ENCODE peak calls at places on chromosomes 11 and 22, in six cellular contexts. H is H9, Z is spleen, X is neural progenitor cell, A is neuronal stem cell, J is mesendoderm. S is an unnamed sample.

GRCh38 chr11:16454284-16454683 is 97.9 kb upstream of the SOX6 start:
- DNase-seq in H (no peak), Z (no peak), X (no peak), A (no peak), J (no peak), S (no peak)

GRCh38 chr22:24161909-24162308 is 19.4 kb upstream of the SUSD2 start:
- DNase-seq in H (no peak), Z (no peak), X (no peak), A (no peak), J (no peak), S (no peak)

GRCh38 chr22:29187831-29188230 is 17.9 kb upstream of the EMID1 start:
- DNase-seq in H (no peak), Z (no peak), X (no peak), A (no peak), J (no peak), S (no peak)

GRCh38 chr22:32207971-32208480 is 3.2 kb upstream of the RFPL2 start:
- DNase-seq in H (no peak), Z (no peak), X (no peak), A (no peak), J (no peak), S (no peak)

GRCh38 chr11:45400594-45400993 is 114.5 kb upstream of the SYT13 start:
- DNase-seq in H (no peak), Z (no peak), X (no peak), A (no peak), J (no peak), S (no peak)

GRCh38 chr22:20106849-20107237 is 9.1 kb upstream of the RANBP1 start:
- DNase-seq in H (no peak), Z (peak; percentile 61), X (no peak), A (no peak), J (no peak), S (no peak)

GRCh38 chr11:60183595-60184201 is 815 bp upstream of the MS4A6A start:
- DNase-seq in H (no peak), Z (no peak), X (peak; percentile 14), A (no peak), J (no peak), S (no peak)

GRCh38 chr11:33735426-33736147 is 636 bp downstream of the CD59 start:
- DNase-seq in H (no peak), Z (peak; percentile 81), X (peak; percentile 59), A (peak; percentile 38), J (peak; percentile 57), S (no peak)

GRCh38 chr11:61961570-61962212 is 5.7 kb downstream of the FTH1 start:
- DNase-seq in H (no peak), Z (peak; percentile 68), X (no peak), A (no peak), J (no peak), S (peak; percentile 13)

GRCh38 chr11:72609045-72609444 is 65.2 kb downstream of the PDE2A start:
- DNase-seq in H (no peak), Z (no peak), X (peak; percentile 34), A (no peak), J (peak; percentile 49), S (peak; percentile 75)

GRCh38 chr22:20422271-20422958 is 15.2 kb downstream of the SCARF2 start:
- DNase-seq in H (no peak), Z (peak; percentile 18), X (peak; percentile 11), A (no peak), J (no peak), S (no peak)

GRCh38 chr11:68583047-68583446 is 101.3 kb upstream of the GAL start:
- DNase-seq in H (no peak), Z (no peak), X (no peak), A (no peak), J (peak; percentile 11), S (no peak)

GRCh38 chr11:10524471-10524870 is 16.5 kb downstream of the RNF141 start:
- DNase-seq in H (no peak), Z (no peak), X (no peak), A (no peak), J (no peak), S (no peak)

GRCh38 chr11:29009426-29009825 is 901.2 kb downstream of the METTL15 start:
- DNase-seq in H (no peak), Z (no peak), X (no peak), A (no peak), J (no peak), S (no peak)

GRCh38 chr11:69442012-69442806 is 39.3 kb upstream of the LINC01488 start:
- DNase-seq in H (no peak), Z (peak; percentile 42), X (no peak), A (no peak), J (peak; percentile 38), S (no peak)

GRCh38 chr22:40512426-40513136 is 123.9 kb downstream of the MRTFA start:
- DNase-seq in H (no peak), Z (no peak), X (no peak), A (no peak), J (peak; percentile 62), S (no peak)

GRCh38 chr22:45475063-45475747 is 27.5 kb upstream of the FBLN1 start:
- DNase-seq in H (no peak), Z (peak; percentile 17), X (no peak), A (no peak), J (peak; percentile 48), S (no peak)

GRCh38 chr11:11580831-11581492 is 40.8 kb downstream of the GALNT18 start:
- DNase-seq in H (peak; percentile 5), Z (no peak), X (no peak), A (no peak), J (no peak), S (peak; percentile 13)

GRCh38 chr11:69052343-69053168 is 3.8 kb downstream of the TPCN2 start:
- DNase-seq in H (no peak), Z (no peak), X (no peak), A (no peak), J (no peak), S (peak; percentile 65)

GRCh38 chr22:38467438-38467903 is 425 bp upstream of the KDELR3 start:
- DNase-seq in H (no peak), Z (peak; percentile 56), X (no peak), A (no peak), J (no peak), S (peak; percentile 81)

GRCh38 chr22:38465673-38466490 is 2.0 kb upstream of the KDELR3 start:
- DNase-seq in H (no peak), Z (peak; percentile 46), X (no peak), A (no peak), J (no peak), S (peak; percentile 59)

GRCh38 chr22:38462960-38463784 is 4.7 kb upstream of the KDELR3 start:
- DNase-seq in H (peak; percentile 78), Z (peak; percentile 72), X (peak; percentile 80), A (no peak), J (peak; percentile 81), S (peak; percentile 90)

GRCh38 chr22:38467904-38468760 is at the start of gene KDELR3:
- DNase-seq in H (no peak), Z (peak; percentile 79), X (peak; percentile 57), A (no peak), J (peak; percentile 53), S (peak; percentile 92)

GRCh38 chr22:38464992-38465672 is 2.8 kb upstream of the KDELR3 start:
- DNase-seq in H (no peak), Z (peak; percentile 32), X (no peak), A (no peak), J (no peak), S (no peak)
- H3K27me3 ChIP-seq in H (peaks cover 2% of the 10 kb centered on the region), Z (peaks cover 39% of the 10 kb centered on the region), X (peaks cover 86% of the 10 kb centered on the region), A (peaks cover 28% of the 10 kb centered on the region), J (peaks cover 2% of the 10 kb centered on the region), S (peaks cover 37% of the 10 kb centered on the region)

DNA sequence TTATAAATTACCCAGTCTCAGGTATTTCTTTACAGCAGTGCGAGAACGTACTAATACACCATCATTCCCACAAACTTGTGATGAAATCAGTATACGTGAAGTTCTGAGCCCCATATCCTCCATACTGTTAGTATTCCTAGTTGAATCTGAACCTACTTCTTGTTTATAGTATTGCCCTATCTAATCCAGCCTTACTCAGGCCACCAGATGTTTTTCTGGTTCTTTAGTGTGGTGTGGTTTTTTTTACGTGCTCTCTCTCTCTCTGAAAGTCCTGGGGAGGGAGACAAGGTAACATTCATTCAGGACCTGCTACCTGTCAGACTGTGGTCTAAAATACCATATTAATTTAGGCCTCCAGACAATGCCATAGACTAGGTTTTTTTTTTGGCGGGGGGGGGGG is 47.6 kb upstream of the TEAD1 start:
- DNase-seq in H (no peak), Z (no peak), X (no peak), A (no peak), J (no peak), S (no peak)
- H3K27me3 ChIP-seq in H (no peaks in the 10 kb centered on the region), Z (no peaks in the 10 kb centered on the region), X (no peaks in the 10 kb centered on the region), A (peaks cover 3% of the 10 kb centered on the region), J (no peaks in the 10 kb centered on the region), S (no peaks in the 10 kb centered on the region)

DNA sequence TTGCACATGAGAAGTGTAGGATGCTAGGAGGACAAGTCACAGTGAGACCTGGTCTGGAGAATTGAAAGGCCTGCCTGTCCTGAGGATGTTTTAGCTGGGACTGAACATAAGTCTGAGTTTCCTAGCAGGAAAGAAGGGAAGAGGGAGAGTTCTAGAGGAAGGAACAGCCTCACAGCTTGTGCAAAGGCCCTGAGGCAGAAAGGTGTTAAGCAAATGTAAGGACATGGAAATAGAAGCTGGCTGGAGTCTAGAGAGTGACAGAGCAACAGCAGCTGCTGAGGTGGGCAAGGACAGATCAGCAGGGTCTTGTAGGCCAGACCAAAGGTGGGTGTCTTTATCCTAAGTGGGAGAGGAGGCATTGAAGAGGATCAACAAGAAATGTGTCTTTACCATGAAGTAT is 210.9 kb upstream of the E2F8 start:
- DNase-seq in H (no peak), Z (no peak), X (no peak), A (no peak), J (no peak), S (no peak)
- H3K27me3 ChIP-seq in H (no peaks in the 10 kb centered on the region), Z (no peaks in the 10 kb centered on the region), X (no peaks in the 10 kb centered on the region), A (no peaks in the 10 kb centered on the region), J (no peaks in the 10 kb centered on the region), S (no peaks in the 10 kb centered on the region)

GRCh38 chr11:126597041-126597440 is 241.6 kb downstream of the ST3GAL4 start:
- DNase-seq in H (peak; percentile 46), Z (peak; percentile 62), X (no peak), A (no peak), J (peak; percentile 37), S (peak; percentile 62)

GRCh38 chr11:126601136-126601535 is 245.7 kb downstream of the ST3GAL4 start:
- DNase-seq in H (no peak), Z (no peak), X (no peak), A (no peak), J (no peak), S (peak; percentile 29)

GRCh38 chr11:126599498-126599897 is 244.0 kb downstream of the ST3GAL4 start:
- DNase-seq in H (no peak), Z (no peak), X (no peak), A (no peak), J (no peak), S (no peak)

GRCh38 chr11:126596474-126596873 is 241.0 kb downstream of the ST3GAL4 start:
- DNase-seq in H (no peak), Z (no peak), X (no peak), A (no peak), J (peak; percentile 46), S (no peak)

DNA sequence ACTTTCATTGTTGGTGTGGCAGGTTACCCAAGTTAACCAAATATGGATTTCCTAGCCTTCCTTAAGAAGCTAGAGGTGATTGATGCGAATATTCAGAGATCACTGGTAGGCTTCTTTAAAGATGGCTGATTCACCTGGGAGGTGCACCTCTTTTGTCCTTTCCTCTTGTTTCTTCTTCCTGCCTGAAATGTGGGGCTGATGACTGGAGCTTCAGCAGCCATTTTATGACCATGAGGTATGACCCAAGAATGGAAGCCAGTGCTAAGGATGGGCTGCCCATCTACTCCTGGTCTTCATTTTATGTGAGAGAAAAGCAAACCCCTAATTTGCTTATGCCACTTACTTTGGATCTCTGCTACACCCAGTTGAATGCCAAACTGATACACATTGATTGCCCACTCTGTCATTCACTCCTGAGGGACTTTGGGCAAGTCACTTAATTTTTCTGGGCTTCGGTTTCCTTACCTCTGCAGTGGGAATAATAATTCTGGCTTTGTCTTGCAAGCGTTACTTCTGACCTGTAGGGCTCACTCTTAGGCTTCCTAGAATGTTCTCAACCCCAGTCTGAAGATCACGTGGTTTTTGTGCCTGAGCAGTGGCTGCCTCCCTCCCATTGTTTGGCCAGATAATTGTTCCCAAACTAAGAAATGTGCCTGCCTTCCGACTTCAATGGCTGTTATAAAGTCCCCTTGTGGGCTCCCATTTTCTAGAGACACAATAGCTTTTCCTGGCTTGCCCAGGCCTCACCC is 243.0 kb downstream of the ST3GAL4 start:
- DNase-seq in H (no peak), Z (no peak), X (peak; percentile 65), A (no peak), J (no peak), S (peak; percentile 10)
- H3K27me3 ChIP-seq in H (no peaks in the 10 kb centered on the region), Z (no peaks in the 10 kb centered on the region), X (peaks cover 12% of the 10 kb centered on the region), A (peaks cover 27% of the 10 kb centered on the region), J (no peaks in the 10 kb centered on the region), S (no peaks in the 10 kb centered on the region)